ENCODE peak calls at places on chromosomes 16 and 17, in five cellular contexts. M, W, X, D and T are unnamed samples.

GRCh38 chr17:67466251-67466650 is 89.2 kb downstream of the PITPNC1 start:
- DNase-seq in M (no peak), W (no peak), X (no peak), D (no peak), T (no peak)

GRCh38 chr16:67000384-67001158 is 12.2 kb downstream of the CES4A start:
- DNase-seq in M (no peak), W (peak), X (peak), D (peak), T (peak)

GRCh38 chr17:44187131-44187899 is 543 bp downstream of the TMUB2 start:
- DNase-seq in M (no peak), W (no peak), X (peak), D (no peak), T (peak)

GRCh38 chr16:52051773-52052172 is 495.2 kb downstream of the TOX3 start:
- DNase-seq in M (no peak), W (no peak), X (no peak), D (no peak), T (no peak)

GRCh38 chr16:68475071-68475470 is 26.8 kb upstream of the SMPD3 start:
- DNase-seq in M (no peak), W (no peak), X (no peak), D (no peak), T (peak)

GRCh38 chr16:49587051-49587450 is 213.4 kb downstream of the C16orf78 start:
- DNase-seq in M (no peak), W (no peak), X (no peak), D (no peak), T (no peak)

GRCh38 chr16:86519649-86520316 is 9.5 kb downstream of the FOXF1 start:
- DNase-seq in M (no peak), W (peak), X (peak), D (peak), T (peak)

GRCh38 chr17:48262982-48263586 is 155.5 kb downstream of the SNX11 start:
- DNase-seq in M (no peak), W (no peak), X (no peak), D (no peak), T (peak)

GRCh38 chr16:31077024-31077423 is 2.8 kb downstream of the ZNF646 start:
- DNase-seq in M (no peak), W (no peak), X (no peak), D (no peak), T (no peak)

GRCh38 chr17:65627892-65628622 is 66.6 kb upstream of the AXIN2 start:
- DNase-seq in M (no peak), W (no peak), X (peak), D (peak), T (peak)

GRCh38 chr17:57919912-57920311 is 35.3 kb downstream of the CUEDC1 start:
- DNase-seq in M (no peak), W (no peak), X (no peak), D (no peak), T (no peak)